ENCODE peak calls at places on chromosomes 5 and 9, in six cellular contexts. S is choroid plexus epithelial cell, J is hepatocyte, Q is fibroblast of pulmonary artery, M is K562, U is fibroblast of lung. B is an unnamed sample.

GRCh38 chr5:52800394-52801213 is 12.9 kb downstream of the ITGA1 start:
- DNase-seq in S (peak), M (peak), J (peak), Q (peak), U (peak), B (peak)

GRCh38 chr5:82165740-82166530 is 112.2 kb downstream of the RPS23 start:
- DNase-seq in M (peak), J (peak), S (peak), Q (peak), U (peak), B (peak)

GRCh38 chr9:92723299-92723625 is 41.4 kb downstream of the BICD2 start:
- DNase-seq in J (no peak), S (peak), U (peak), M (no peak), Q (no peak), B (peak)

GRCh38 chr5:59039003-59039295 is 456.1 kb downstream of the RAB3C start:
- DNase-seq in J (no peak), U (no peak), S (no peak), Q (no peak), M (no peak), B (no peak)

GRCh38 chr9:94002316-94003140 is 47.4 kb upstream of the BARX1 start:
- DNase-seq in U (peak), Q (peak), J (peak), S (peak), M (peak), B (peak)

GRCh38 chr5:65809817-65810531 is 88.0 kb downstream of the NLN start:
- DNase-seq in J (peak), U (peak), Q (peak), M (no peak), S (peak), B (peak)

GRCh38 chr9:83198336-83198735 is 135.4 kb upstream of the RASEF start:
- DNase-seq in M (no peak), J (no peak), Q (no peak), U (no peak), S (no peak), B (no peak)

GRCh38 chr9:74963043-74963442 is 10.3 kb upstream of the C9orf40 start:
- DNase-seq in Q (no peak), J (no peak), S (no peak), M (no peak), U (no peak), B (no peak)

GRCh38 chr9:124663046-124663961 is 107.8 kb downstream of the NR6A1 start:
- DNase-seq in M (no peak), J (no peak), Q (peak), S (no peak), U (peak), B (peak)

GRCh38 chr9:93111371-93112115 is 15.5 kb downstream of the CARD19 start:
- DNase-seq in Q (no peak), J (no peak), M (no peak), U (peak), S (peak), B (peak)

GRCh38 chr5:151008906-151009305 is 11.5 kb upstream of the GPX3 start:
- DNase-seq in S (no peak), M (no peak), J (no peak), U (no peak), Q (no peak), B (no peak)

GRCh38 chr5:109694451-109694891 is 4.7 kb downstream of the MAN2A1 start:
- DNase-seq in S (no peak), M (no peak), J (no peak), Q (peak), U (peak), B (peak)

GRCh38 chr5:152443935-152444334 is 38.9 kb upstream of the NMUR2 start:
- DNase-seq in S (no peak), Q (no peak), U (no peak), M (no peak), J (no peak), B (no peak)

GRCh38 chr9:125826850-125827249 is 79.7 kb downstream of the PBX3 start:
- DNase-seq in M (no peak), S (no peak), J (no peak), U (peak), Q (no peak), B (no peak)

GRCh38 chr9:136365775-136366223 is 2.3 kb upstream of the DNLZ start:
- DNase-seq in U (no peak), Q (no peak), M (no peak), S (no peak), J (no peak), B (no peak)

GRCh38 chr9:95350266-95350665 is 32.8 kb upstream of the FANCC start:
- DNase-seq in M (no peak), U (no peak), J (no peak), S (no peak), Q (no peak), B (no peak)

GRCh38 chr5:150485770-150486401 is 22.0 kb upstream of the NDST1 start:
- DNase-seq in J (peak), S (peak), M (peak), U (peak), Q (peak), B (no peak)

GRCh38 chr5:58294598-58295298 is 165.1 kb downstream of the PLK2 start:
- DNase-seq in M (no peak), Q (peak), S (no peak), U (peak), J (no peak), B (peak)

GRCh38 chr9:134059661-134060395 is 8.0 kb downstream of the BRD3 start:
- DNase-seq in J (no peak), M (no peak), U (no peak), S (no peak), Q (no peak), B (no peak)

GRCh38 chr9:113545068-113545467 is 81.5 kb downstream of the RGS3 start:
- DNase-seq in J (no peak), S (no peak), Q (no peak), U (no peak), M (no peak), B (no peak)

GRCh38 chr5:61896811-61897210 is 409.2 kb upstream of the KIF2A start:
- DNase-seq in S (no peak), M (no peak), Q (no peak), U (no peak), J (no peak), B (no peak)

GRCh38 chr5:16082982-16083381 is 96.6 kb downstream of the MARCHF11 start:
- DNase-seq in M (no peak), U (no peak), Q (no peak), J (no peak), S (no peak), B (no peak)

GRCh38 chr5:16081376-16081775 is 98.2 kb downstream of the MARCHF11 start:
- DNase-seq in Q (no peak), S (no peak), U (no peak), J (no peak), M (no peak), B (no peak)

GRCh38 chr5:16076657-16077056 is 102.9 kb downstream of the MARCHF11 start:
- DNase-seq in J (no peak), Q (no peak), U (no peak), S (no peak), M (no peak), B (no peak)

GRCh38 chr5:16082053-16082452 is 97.5 kb downstream of the MARCHF11 start:
- DNase-seq in M (no peak), S (no peak), J (no peak), Q (no peak), U (peak), B (no peak)
- TF ChIP-seq CTCF in M (no peak), S (no peak), J (no peak), Q (no peak), U (no peak), B (no peak)

DNA sequence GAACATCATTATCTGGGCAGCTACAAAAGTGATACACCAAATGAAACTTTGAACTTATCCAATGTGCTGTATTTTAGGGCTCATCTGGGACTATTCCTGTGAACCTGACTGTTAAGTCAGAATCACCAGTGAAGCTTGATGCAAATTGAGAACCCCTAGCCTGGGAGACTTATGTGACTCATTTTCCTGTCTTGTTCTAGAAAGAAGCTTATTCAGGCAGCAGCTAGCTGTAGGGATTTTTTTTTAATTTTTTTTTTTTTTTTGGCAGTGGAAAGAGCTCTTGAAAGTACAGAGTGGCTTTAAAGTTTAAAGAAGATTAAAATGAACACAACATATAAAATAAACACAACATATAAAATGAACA is 81.1 kb upstream of the TNFAIP8 start:
- DNase-seq in J (no peak), S (peak), U (peak), M (no peak), Q (peak), B (peak)
- H3K4me3 ChIP-seq in J (no peak), S (no peak), U (no peak), M (no peak), Q (no peak), B (no peak)

GRCh38 chr5:36646507-36647023 is 40.2 kb downstream of the SLC1A3 start:
- DNase-seq in S (no peak), U (peak), J (no peak), Q (no peak), M (no peak), B (peak)
- TF ChIP-seq CTCF in S (no peak), U (no peak), J (no peak), Q (no peak), M (no peak), B (no peak)

GRCh38 chr9:20511680-20512079 is 110.6 kb downstream of the MLLT3 start:
- DNase-seq in U (no peak), J (no peak), M (no peak), S (no peak), Q (peak), B (no peak)
- H3K4me3 ChIP-seq in U (no peak), J (no peak), M (no peak), S (no peak), Q (no peak), B (no peak)

GRCh38 chr5:177546262-177546741 is 8.1 kb downstream of the FAM193B start:
- DNase-seq in J (peak), M (no peak), Q (peak), U (peak), S (peak), B (peak)
- TF ChIP-seq CTCF in J (no peak), M (no peak), Q (no peak), U (no peak), S (no peak), B (peak)